ENCODE peak calls at places on chromosomes 12 and 14, in eight cellular contexts. One of them, this sample, is unnamed. For H3K4me1, the result is how much of the 10 kb centered on the place peaks cover.

GRCh38 chr12:113070117-113070906 is 13.8 kb downstream of the DTX1 start:
- DNase-seq in CD8-positive, alpha-beta T cell: no peak
- DNase-seq in PC-9: no peak
- DNase-seq in hepatocyte: no peak
- DNase-seq in neuronal stem cell: no peak
- DNase-seq in adipocyte: no peak
- DNase-seq in ovary: no peak
- DNase-seq in cardiac muscle cell: no peak
- DNase-seq in this sample: no peak

GRCh38 chr12:34292736-34293625 is 270.7 kb downstream of the ALG10 start:
- DNase-seq in CD8-positive, alpha-beta T cell: peak
- DNase-seq in PC-9: peak
- DNase-seq in hepatocyte: no peak
- DNase-seq in neuronal stem cell: no peak
- DNase-seq in adipocyte: no peak
- DNase-seq in ovary: no peak
- DNase-seq in cardiac muscle cell: no peak
- DNase-seq in this sample: no peak

GRCh38 chr14:104933721-104934379 is 9.2 kb downstream of the PLD4 start:
- DNase-seq in CD8-positive, alpha-beta T cell: no peak
- DNase-seq in PC-9: no peak
- DNase-seq in hepatocyte: no peak
- DNase-seq in neuronal stem cell: peak
- DNase-seq in adipocyte: peak
- DNase-seq in ovary: no peak
- DNase-seq in cardiac muscle cell: no peak
- DNase-seq in this sample: no peak

GRCh38 chr12:128976120-128976519 is 122.8 kb downstream of the GLT1D1 start:
- DNase-seq in CD8-positive, alpha-beta T cell: no peak
- DNase-seq in PC-9: no peak
- DNase-seq in hepatocyte: peak
- DNase-seq in neuronal stem cell: peak
- DNase-seq in adipocyte: peak
- DNase-seq in ovary: no peak
- DNase-seq in cardiac muscle cell: no peak
- DNase-seq in this sample: no peak

GRCh38 chr12:19577131-19577530 is 137.8 kb downstream of the AEBP2 start:
- DNase-seq in CD8-positive, alpha-beta T cell: no peak
- DNase-seq in PC-9: no peak
- DNase-seq in hepatocyte: no peak
- DNase-seq in neuronal stem cell: no peak
- DNase-seq in adipocyte: peak
- DNase-seq in ovary: no peak
- DNase-seq in cardiac muscle cell: no peak
- DNase-seq in this sample: no peak

GRCh38 chr12:125696044-125696443 is 630.8 kb downstream of the AACS start:
- DNase-seq in CD8-positive, alpha-beta T cell: no peak
- DNase-seq in PC-9: no peak
- DNase-seq in hepatocyte: no peak
- DNase-seq in neuronal stem cell: no peak
- DNase-seq in adipocyte: no peak
- DNase-seq in ovary: no peak
- DNase-seq in cardiac muscle cell: no peak
- DNase-seq in this sample: no peak

GRCh38 chr14:92627707-92628215 is 114.2 kb downstream of the RIN3 start:
- DNase-seq in CD8-positive, alpha-beta T cell: no peak
- DNase-seq in PC-9: no peak
- DNase-seq in hepatocyte: no peak
- DNase-seq in neuronal stem cell: no peak
- DNase-seq in adipocyte: no peak
- DNase-seq in ovary: no peak
- DNase-seq in cardiac muscle cell: no peak
- DNase-seq in this sample: no peak

GRCh38 chr12:24838531-24838950 is 110.4 kb downstream of the BCAT1 start:
- DNase-seq in CD8-positive, alpha-beta T cell: no peak
- DNase-seq in PC-9: no peak
- DNase-seq in hepatocyte: peak
- DNase-seq in neuronal stem cell: no peak
- DNase-seq in adipocyte: peak
- DNase-seq in ovary: peak
- DNase-seq in cardiac muscle cell: peak
- DNase-seq in this sample: no peak

GRCh38 chr12:56212360-56212759 is 9.4 kb downstream of the RNF41 start:
- DNase-seq in CD8-positive, alpha-beta T cell: no peak
- DNase-seq in PC-9: no peak
- DNase-seq in hepatocyte: no peak
- DNase-seq in neuronal stem cell: no peak
- DNase-seq in adipocyte: no peak
- DNase-seq in ovary: no peak
- DNase-seq in cardiac muscle cell: no peak
- DNase-seq in this sample: no peak

GRCh38 chr14:106024983-106025604 is 498.7 kb downstream of the TMEM121 start:
- DNase-seq in CD8-positive, alpha-beta T cell: peak
- DNase-seq in PC-9: no peak
- DNase-seq in hepatocyte: no peak
- DNase-seq in neuronal stem cell: no peak
- DNase-seq in adipocyte: no peak
- DNase-seq in ovary: no peak
- DNase-seq in cardiac muscle cell: no peak
- DNase-seq in this sample: no peak

GRCh38 chr14:90551070-90551704 is 154.4 kb downstream of the CALM1 start:
- DNase-seq in CD8-positive, alpha-beta T cell: no peak
- DNase-seq in PC-9: no peak
- DNase-seq in hepatocyte: no peak
- DNase-seq in neuronal stem cell: no peak
- DNase-seq in adipocyte: peak
- DNase-seq in ovary: peak
- DNase-seq in cardiac muscle cell: peak
- DNase-seq in this sample: no peak

GRCh38 chr12:47813491-47814196 is 6.1 kb downstream of the HDAC7 start:
- DNase-seq in CD8-positive, alpha-beta T cell: no peak
- DNase-seq in PC-9: no peak
- DNase-seq in hepatocyte: no peak
- DNase-seq in neuronal stem cell: peak
- DNase-seq in adipocyte: no peak
- DNase-seq in ovary: no peak
- DNase-seq in cardiac muscle cell: no peak
- DNase-seq in this sample: no peak

GRCh38 chr12:11615481-11615880 is 34.0 kb upstream of the ETV6 start:
- DNase-seq in CD8-positive, alpha-beta T cell: no peak
- DNase-seq in PC-9: no peak
- DNase-seq in hepatocyte: no peak
- DNase-seq in neuronal stem cell: no peak
- DNase-seq in adipocyte: no peak
- DNase-seq in ovary: no peak
- DNase-seq in cardiac muscle cell: no peak
- DNase-seq in this sample: no peak

GRCh38 chr12:49975370-49975761 is 2.6 kb downstream of the AQP6 start:
- DNase-seq in CD8-positive, alpha-beta T cell: no peak
- DNase-seq in PC-9: no peak
- DNase-seq in hepatocyte: no peak
- DNase-seq in neuronal stem cell: no peak
- DNase-seq in adipocyte: no peak
- DNase-seq in ovary: no peak
- DNase-seq in cardiac muscle cell: no peak
- DNase-seq in this sample: no peak

GRCh38 chr14:75016815-75017214 is 14.1 kb downstream of the EIF2B2 start:
- DNase-seq in CD8-positive, alpha-beta T cell: no peak
- DNase-seq in PC-9: no peak
- DNase-seq in hepatocyte: no peak
- DNase-seq in neuronal stem cell: no peak
- DNase-seq in adipocyte: no peak
- DNase-seq in ovary: no peak
- DNase-seq in cardiac muscle cell: no peak
- DNase-seq in this sample: no peak

GRCh38 chr14:89507926-89508460 is 91.0 kb upstream of the FOXN3 start:
- DNase-seq in CD8-positive, alpha-beta T cell: no peak
- DNase-seq in PC-9: no peak
- DNase-seq in hepatocyte: no peak
- DNase-seq in neuronal stem cell: no peak
- DNase-seq in adipocyte: peak
- DNase-seq in ovary: no peak
- DNase-seq in cardiac muscle cell: no peak
- DNase-seq in this sample: no peak

GRCh38 chr12:120978296-120979219 is at the start of gene HNF1A:
- DNase-seq in CD8-positive, alpha-beta T cell: no peak
- DNase-seq in PC-9: no peak
- DNase-seq in hepatocyte: peak
- DNase-seq in neuronal stem cell: no peak
- DNase-seq in adipocyte: no peak
- DNase-seq in ovary: no peak
- DNase-seq in cardiac muscle cell: no peak
- DNase-seq in this sample: no peak
- H3K4me1 ChIP-seq in CD8-positive, alpha-beta T cell: under half
- H3K4me1 ChIP-seq in PC-9: under half
- H3K4me1 ChIP-seq in hepatocyte: under half
- H3K4me1 ChIP-seq in neuronal stem cell: under half
- H3K4me1 ChIP-seq in adipocyte: under half
- H3K4me1 ChIP-seq in ovary: under half
- H3K4me1 ChIP-seq in cardiac muscle cell: under half
- H3K4me1 ChIP-seq in this sample: under half

GRCh38 chr14:103623308-103623707 is 5.7 kb upstream of the KLC1 start:
- DNase-seq in CD8-positive, alpha-beta T cell: no peak
- DNase-seq in PC-9: no peak
- DNase-seq in hepatocyte: no peak
- DNase-seq in neuronal stem cell: no peak
- DNase-seq in adipocyte: no peak
- DNase-seq in ovary: no peak
- DNase-seq in cardiac muscle cell: no peak
- DNase-seq in this sample: no peak
- H3K4me1 ChIP-seq in CD8-positive, alpha-beta T cell: under half
- H3K4me1 ChIP-seq in PC-9: under half
- H3K4me1 ChIP-seq in hepatocyte: under half
- H3K4me1 ChIP-seq in neuronal stem cell: under half
- H3K4me1 ChIP-seq in adipocyte: under half
- H3K4me1 ChIP-seq in ovary: under half
- H3K4me1 ChIP-seq in cardiac muscle cell: under half
- H3K4me1 ChIP-seq in this sample: under half

DNA sequence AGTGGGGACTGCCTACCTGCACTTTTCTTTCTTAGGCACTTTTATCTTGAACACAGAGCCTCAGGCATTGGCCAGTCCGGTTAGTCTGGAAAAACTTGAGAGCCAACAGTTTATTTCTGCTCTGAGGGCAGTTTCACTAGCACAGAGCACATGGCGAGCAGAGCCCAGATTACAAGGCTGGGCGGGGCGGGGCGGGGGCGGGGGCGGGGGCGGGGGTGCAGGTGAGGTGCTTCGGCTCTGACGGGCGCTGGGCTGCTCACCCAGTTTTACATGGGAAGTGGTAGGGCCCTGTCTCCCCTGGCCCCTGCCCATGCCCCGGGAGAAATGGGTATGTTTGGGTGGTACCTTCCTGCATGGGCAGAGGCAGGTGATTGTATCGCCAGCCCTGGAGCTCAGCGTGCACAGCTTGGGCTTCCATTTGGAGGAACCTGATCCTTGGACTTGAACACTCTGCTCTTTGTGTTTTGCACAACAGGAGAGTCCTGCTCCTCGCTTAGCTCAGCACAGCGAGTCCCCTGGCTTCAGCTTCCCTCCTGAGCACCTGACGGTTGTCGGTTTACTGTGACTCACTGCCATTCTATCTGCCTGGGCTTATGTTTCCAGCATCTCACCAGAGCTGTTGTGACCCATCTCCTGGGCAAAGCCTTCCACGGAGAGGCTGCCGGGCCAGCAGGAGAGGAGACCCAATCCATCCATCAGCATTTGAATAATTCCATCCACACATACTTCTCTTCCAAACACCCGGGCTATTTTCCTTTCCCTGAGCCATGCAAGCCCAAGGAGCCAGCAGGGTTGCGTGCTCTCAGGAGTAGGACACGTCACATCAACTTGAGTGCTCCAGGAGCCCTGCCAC is 108.5 kb downstream of the ARF6 start:
- DNase-seq in CD8-positive, alpha-beta T cell: peak
- DNase-seq in PC-9: peak
- DNase-seq in hepatocyte: peak
- DNase-seq in neuronal stem cell: no peak
- DNase-seq in adipocyte: peak
- DNase-seq in ovary: no peak
- DNase-seq in cardiac muscle cell: peak
- DNase-seq in this sample: peak
- H3K4me1 ChIP-seq in CD8-positive, alpha-beta T cell: half or more
- H3K4me1 ChIP-seq in PC-9: half or more
- H3K4me1 ChIP-seq in hepatocyte: under half
- H3K4me1 ChIP-seq in neuronal stem cell: under half
- H3K4me1 ChIP-seq in adipocyte: under half
- H3K4me1 ChIP-seq in ovary: under half
- H3K4me1 ChIP-seq in cardiac muscle cell: under half
- H3K4me1 ChIP-seq in this sample: half or more

GRCh38 chr12:3962661-3963483 is 89.7 kb upstream of the PARP11 start:
- DNase-seq in CD8-positive, alpha-beta T cell: peak
- DNase-seq in PC-9: no peak
- DNase-seq in hepatocyte: peak
- DNase-seq in neuronal stem cell: no peak
- DNase-seq in adipocyte: no peak
- DNase-seq in ovary: no peak
- DNase-seq in cardiac muscle cell: peak
- DNase-seq in this sample: peak

GRCh38 chr12:3968523-3968922 is 95.3 kb upstream of the PARP11 start:
- DNase-seq in CD8-positive, alpha-beta T cell: no peak
- DNase-seq in PC-9: no peak
- DNase-seq in hepatocyte: no peak
- DNase-seq in neuronal stem cell: no peak
- DNase-seq in adipocyte: no peak
- DNase-seq in ovary: no peak
- DNase-seq in cardiac muscle cell: no peak
- DNase-seq in this sample: no peak

GRCh38 chr12:3965096-3965495 is 91.9 kb upstream of the PARP11 start:
- DNase-seq in CD8-positive, alpha-beta T cell: no peak
- DNase-seq in PC-9: no peak
- DNase-seq in hepatocyte: no peak
- DNase-seq in neuronal stem cell: no peak
- DNase-seq in adipocyte: no peak
- DNase-seq in ovary: no peak
- DNase-seq in cardiac muscle cell: no peak
- DNase-seq in this sample: no peak

GRCh38 chr12:3964404-3964803 is 91.2 kb upstream of the PARP11 start:
- DNase-seq in CD8-positive, alpha-beta T cell: no peak
- DNase-seq in PC-9: no peak
- DNase-seq in hepatocyte: no peak
- DNase-seq in neuronal stem cell: peak
- DNase-seq in adipocyte: no peak
- DNase-seq in ovary: no peak
- DNase-seq in cardiac muscle cell: peak
- DNase-seq in this sample: no peak

DNA sequence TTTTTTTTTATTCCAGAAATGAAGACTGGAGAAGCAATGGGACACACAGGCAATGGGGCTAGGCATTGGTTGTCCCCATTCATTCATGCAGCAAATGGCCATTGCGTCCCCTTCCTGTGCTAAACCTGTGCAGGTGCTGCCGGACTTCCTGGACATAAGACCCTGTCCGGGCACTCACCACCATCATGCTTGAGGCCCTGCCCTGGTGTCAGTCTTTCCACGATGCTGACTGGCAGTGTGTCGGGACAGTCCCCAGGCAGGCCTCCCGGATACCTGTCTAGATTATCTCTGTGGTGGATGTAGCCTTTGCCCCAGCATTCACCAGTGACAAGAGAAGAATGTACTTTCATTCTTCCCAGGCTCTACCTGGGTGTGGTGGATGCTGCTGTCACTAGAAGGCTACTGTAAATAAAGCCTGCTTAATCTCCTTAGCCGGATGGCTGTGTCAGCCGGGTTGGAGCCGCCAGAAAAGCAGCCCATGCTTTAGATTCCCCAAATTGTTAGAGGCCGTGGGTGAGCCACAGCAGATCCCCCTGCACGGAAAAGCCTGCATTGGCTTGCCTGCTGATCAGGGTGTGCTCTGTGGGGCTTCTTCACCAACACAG is 94.5 kb upstream of the PARP11 start:
- DNase-seq in CD8-positive, alpha-beta T cell: no peak
- DNase-seq in PC-9: no peak
- DNase-seq in hepatocyte: peak
- DNase-seq in neuronal stem cell: no peak
- DNase-seq in adipocyte: no peak
- DNase-seq in ovary: no peak
- DNase-seq in cardiac muscle cell: no peak
- DNase-seq in this sample: no peak
- H3K4me1 ChIP-seq in CD8-positive, alpha-beta T cell: under half
- H3K4me1 ChIP-seq in PC-9: under half
- H3K4me1 ChIP-seq in hepatocyte: under half
- H3K4me1 ChIP-seq in neuronal stem cell: under half
- H3K4me1 ChIP-seq in adipocyte: under half
- H3K4me1 ChIP-seq in ovary: under half
- H3K4me1 ChIP-seq in cardiac muscle cell: under half
- H3K4me1 ChIP-seq in this sample: under half